ENCODE peak calls at places on chromosomes 1 and 21, in eight cellular contexts. V is OCI-LY7; W is HuH-7.5; U is activated T-cell treated with anti-CD3 and anti-CD28 coated beads for 1 hour; Q is natural killer cell treated with Interleukin-12 subunit alpha and Interleukin-12 subunit beta and Interleukin-15 and Interleukin-18, amount 100 ng/mL, for 72 hours; B is cardiac muscle cell; A is Calu3; T is NK-92 treated with Interleukin-12 subunit alpha and Interleukin-12 subunit beta, amount 100 ng/mL, for 24 hours. S is an unnamed sample.
A peak's percentile ranks its signal among the peaks of the same experiment; 100 is the strongest.

GRCh38 chr1:40383095-40383487 is 9.6 kb downstream of the SMAP2 start:
- DNase-seq in A (no peak), B (peak; percentile 54), T (no peak), Q (no peak), W (no peak), V (no peak), U (no peak), S (no peak)

GRCh38 chr1:36973056-36973455 is 61.3 kb downstream of the GRIK3 start:
- DNase-seq in V (no peak), U (no peak), Q (no peak), A (no peak), W (no peak), T (no peak), B (no peak), S (no peak)

GRCh38 chr1:109548321-109549267 is at the start of gene GNAI3:
- DNase-seq in T (peak; percentile 90), U (peak; percentile 88), B (peak; percentile 96), V (peak; percentile 97), W (peak; percentile 86), A (peak; percentile 87), Q (peak; percentile 97), S (peak; percentile 97)

GRCh38 chr1:57003398-57004139 is 37.8 kb upstream of the C8B start:
- DNase-seq in T (no peak), Q (no peak), W (no peak), A (no peak), U (no peak), V (no peak), B (no peak), S (no peak)

GRCh38 chr1:8939362-8939995 is 6.2 kb upstream of the CA6 start:
- DNase-seq in T (peak; percentile 41), B (no peak), V (no peak), Q (no peak), U (no peak), W (no peak), A (peak; percentile 23), S (no peak)

GRCh38 chr21:41777934-41778815 is 11.3 kb upstream of the RIPK4 start:
- DNase-seq in Q (no peak), W (peak; percentile 59), A (peak; percentile 86), T (no peak), B (peak; percentile 91), U (no peak), V (peak; percentile 28), S (peak; percentile 62)

GRCh38 chr1:231172411-231172810 is 10.6 kb downstream of the TRIM67 start:
- DNase-seq in T (no peak), B (no peak), Q (no peak), U (no peak), V (no peak), W (no peak), A (no peak), S (no peak)

GRCh38 chr1:196660912-196661311 is 9.1 kb downstream of the CFH start:
- DNase-seq in Q (no peak), B (peak; percentile 57), U (no peak), A (no peak), T (no peak), V (peak; percentile 39), W (peak; percentile 8), S (peak; percentile 71)

GRCh38 chr1:23627065-23627464 is 64.5 kb upstream of the RPL11 start:
- DNase-seq in B (no peak), V (peak; percentile 87), A (no peak), T (no peak), W (no peak), Q (no peak), U (no peak), S (no peak)

GRCh38 chr1:192904438-192904895 is 95.6 kb downstream of the RGS2 start:
- DNase-seq in T (no peak), V (no peak), W (no peak), U (no peak), Q (no peak), B (no peak), A (peak; percentile 10), S (peak; percentile 50)

GRCh38 chr1:44310006-44310405 is 45.1 kb downstream of the ERI3 start:
- DNase-seq in B (no peak), V (no peak), Q (no peak), W (no peak), T (no peak), A (no peak), U (no peak), S (peak; percentile 12)

GRCh38 chr1:236395780-236396664 is 1.9 kb downstream of the EDARADD start:
- DNase-seq in Q (no peak), V (no peak), T (no peak), A (no peak), W (no peak), B (peak; percentile 11), U (no peak), S (peak; percentile 27)

GRCh38 chr21:39579734-39580332 is 32.9 kb upstream of the B3GALT5 start:
- DNase-seq in A (no peak), Q (no peak), W (no peak), U (no peak), T (no peak), V (no peak), B (no peak), S (no peak)

GRCh38 chr1:118788372-118788955 is 199.7 kb downstream of the TBX15 start:
- DNase-seq in T (no peak), Q (no peak), A (peak; percentile 2), W (no peak), B (no peak), U (no peak), V (no peak), S (no peak)

GRCh38 chr1:227789042-227789880 is 26.2 kb upstream of the PRSS38 start:
- DNase-seq in T (no peak), W (no peak), Q (no peak), U (no peak), A (no peak), B (no peak), V (no peak), S (no peak)

GRCh38 chr1:26739251-26739914 is 43.6 kb downstream of the ARID1A start:
- DNase-seq in A (no peak), W (no peak), V (no peak), U (no peak), Q (no peak), B (no peak), T (no peak), S (no peak)

GRCh38 chr1:3204725-3205124 is 135.7 kb downstream of the PRDM16 start:
- DNase-seq in W (no peak), V (no peak), A (no peak), U (no peak), B (no peak), T (no peak), Q (no peak), S (no peak)

GRCh38 chr1:25622526-25622925 is 5.9 kb downstream of the MAN1C1 start:
- DNase-seq in V (no peak), A (no peak), U (no peak), Q (no peak), T (no peak), W (no peak), B (no peak), S (no peak)

GRCh38 chr1:227901906-227902640 is 45.7 kb downstream of the WNT9A start:
- DNase-seq in A (no peak), V (no peak), B (no peak), W (no peak), T (no peak), Q (peak; percentile 45), U (no peak), S (no peak)

GRCh38 chr1:92992066-92992465 is 30.8 kb upstream of the DIPK1A start:
- DNase-seq in U (no peak), B (no peak), T (no peak), Q (no peak), A (no peak), W (no peak), V (no peak), S (no peak)

GRCh38 chr1:113021430-113022085 is 51.4 kb upstream of the LRIG2 start:
- DNase-seq in V (no peak), U (no peak), W (no peak), T (no peak), Q (no peak), B (no peak), A (no peak), S (no peak)

GRCh38 chr1:226699166-226699565 is 39.9 kb downstream of the ITPKB start:
- DNase-seq in W (no peak), T (no peak), B (no peak), V (no peak), A (no peak), U (no peak), Q (no peak), S (no peak)

GRCh38 chr21:42269382-42269781 is 45.8 kb downstream of the TFF3 start:
- DNase-seq in T (no peak), U (no peak), V (no peak), Q (no peak), B (no peak), A (no peak), W (no peak), S (no peak)

GRCh38 chr1:15063346-15063745 is 90.2 kb upstream of the TMEM51 start:
- DNase-seq in V (no peak), A (no peak), U (no peak), Q (no peak), B (no peak), T (no peak), W (no peak), S (no peak)

GRCh38 chr1:156845055-156845952 is 13.6 kb downstream of the INSRR start:
- DNase-seq in U (peak; percentile 28), A (no peak), W (no peak), V (no peak), Q (no peak), B (peak; percentile 43), T (no peak), S (no peak)

GRCh38 chr1:31617218-31617916 is at the start of gene HCRTR1:
- DNase-seq in V (no peak), W (no peak), A (no peak), T (no peak), U (no peak), Q (no peak), B (no peak), S (no peak)

GRCh38 chr1:100606438-100606837 is 68.5 kb downstream of the GPR88 start:
- DNase-seq in B (peak; percentile 69), W (no peak), Q (no peak), A (peak; percentile 40), U (no peak), T (no peak), V (peak; percentile 2), S (peak; percentile 8)

GRCh38 chr1:116997011-116997410 is 4.5 kb upstream of the CD101 start:
- DNase-seq in T (no peak), A (no peak), V (no peak), Q (no peak), W (no peak), B (no peak), U (no peak), S (no peak)

GRCh38 chr1:93756656-93757055 is 75.0 kb upstream of the BCAR3 start:
- DNase-seq in W (no peak), B (no peak), A (no peak), Q (no peak), U (no peak), T (no peak), V (no peak), S (no peak)

GRCh38 chr21:34844924-34845238 is 176.1 kb downstream of the CLIC6 start:
- DNase-seq in B (no peak), W (no peak), A (no peak), T (no peak), Q (no peak), U (no peak), V (peak; percentile 32), S (no peak)

GRCh38 chr1:224894915-224895314 is 34.6 kb upstream of the DNAH14 start:
- DNase-seq in U (no peak), T (no peak), V (peak; percentile 15), A (no peak), Q (no peak), B (no peak), W (no peak), S (peak; percentile 16)

GRCh38 chr1:44084998-44085675 is 33.5 kb upstream of the KLF17 start:
- DNase-seq in Q (no peak), A (peak; percentile 5), B (no peak), V (no peak), T (no peak), W (no peak), U (no peak), S (no peak)

GRCh38 chr1:230215049-230215448 is 148.0 kb downstream of the GALNT2 start:
- DNase-seq in W (no peak), V (no peak), U (no peak), A (peak; percentile 35), Q (no peak), B (peak; percentile 49), T (no peak), S (peak; percentile 43)

GRCh38 chr1:22325531-22326371 is 125.9 kb upstream of the ZBTB40 start:
- DNase-seq in W (no peak), A (no peak), V (no peak), U (no peak), T (no peak), Q (no peak), B (no peak), S (no peak)